ENCODE peak calls at places on chromosome 22, in ten cellular contexts. X, Z, I, A, P, W, C, U, V and K are unnamed samples.

GRCh38 chr22:38717244-38717643 is 11.5 kb downstream of the GTPBP1 start:
- DNase-seq in A (no peak), V (no peak), C (no peak), Z (no peak), I (no peak), W (no peak), P (no peak), U (no peak), X (no peak), K (no peak)

GRCh38 chr22:36963302-36963701 is 49.9 kb downstream of the CSF2RB start:
- DNase-seq in V (no peak), Z (no peak), A (no peak), W (no peak), U (no peak), X (no peak), P (no peak), C (no peak), I (no peak), K (no peak)

GRCh38 chr22:19287076-19287724 is 4.3 kb downstream of the CLTCL1 start:
- DNase-seq in A (no peak), X (no peak), I (no peak), Z (no peak), W (no peak), U (peak; percentile 38), V (peak; percentile 96), C (no peak), P (no peak), K (no peak)

GRCh38 chr22:26923498-26923897 is 266.1 kb downstream of the MIAT start:
- DNase-seq in C (no peak), W (no peak), Z (no peak), V (no peak), P (no peak), A (no peak), U (no peak), X (no peak), I (no peak), K (no peak)

GRCh38 chr22:38153821-38154562 is 27.6 kb downstream of the PLA2G6 start:
- DNase-seq in V (no peak), I (no peak), C (peak; percentile 49), A (peak; percentile 77), P (peak; percentile 33), Z (peak; percentile 60), X (no peak), U (peak; percentile 91), W (no peak), K (no peak)

GRCh38 chr22:37254867-37255233 is 10.8 kb upstream of the RAC2 start:
- DNase-seq in V (peak; percentile 91), P (no peak), X (no peak), I (no peak), Z (no peak), W (no peak), C (no peak), A (no peak), U (no peak), K (no peak)

GRCh38 chr22:20514658-20515406 is 7.4 kb downstream of the MED15 start:
- DNase-seq in C (no peak), V (peak; percentile 92), W (no peak), X (no peak), U (no peak), A (no peak), Z (peak; percentile 64), I (no peak), P (no peak), K (no peak)

GRCh38 chr22:49312601-49313000 is 515.1 kb downstream of the BRD1 start:
- DNase-seq in X (peak; percentile 1), W (no peak), C (no peak), V (no peak), Z (no peak), I (no peak), P (no peak), A (peak; percentile 3), U (no peak), K (no peak)

GRCh38 chr22:26891431-26891830 is 234.0 kb downstream of the MIAT start:
- DNase-seq in I (no peak), X (no peak), P (no peak), W (no peak), U (no peak), V (no peak), Z (no peak), C (no peak), A (no peak), K (peak; percentile 11)

GRCh38 chr22:27648074-27648473 is 153.5 kb downstream of the MN1 start:
- DNase-seq in W (no peak), A (no peak), U (no peak), X (no peak), Z (no peak), V (no peak), C (no peak), I (no peak), P (no peak), K (no peak)

GRCh38 chr22:19515654-19516377 is 8.4 kb downstream of the CLDN5 start:
- DNase-seq in A (peak; percentile 29), V (no peak), W (no peak), U (no peak), X (no peak), P (no peak), Z (no peak), C (peak; percentile 47), I (no peak), K (no peak)

GRCh38 chr22:17878970-17879369 is 104.7 kb upstream of the BID start:
- DNase-seq in P (no peak), Z (no peak), I (no peak), V (no peak), C (no peak), W (no peak), A (no peak), U (no peak), X (no peak), K (no peak)

GRCh38 chr22:35841907-35842518 is 124.3 kb downstream of the APOL5 start:
- DNase-seq in I (no peak), V (no peak), U (no peak), W (no peak), A (no peak), Z (no peak), P (no peak), X (no peak), C (no peak), K (no peak)

GRCh38 chr22:35837328-35837727 is 119.7 kb downstream of the APOL5 start:
- DNase-seq in Z (no peak), C (no peak), W (no peak), P (no peak), A (no peak), V (peak; percentile 9), X (no peak), I (no peak), U (no peak), K (no peak)

GRCh38 chr22:35842519-35842913 is 124.8 kb downstream of the APOL5 start:
- DNase-seq in Z (no peak), A (no peak), X (no peak), U (no peak), C (no peak), P (no peak), V (no peak), I (no peak), W (no peak), K (no peak)

GRCh38 chr22:35838849-35839646 is 121.4 kb downstream of the APOL5 start:
- DNase-seq in P (peak; percentile 18), C (peak; percentile 73), V (peak; percentile 75), X (peak; percentile 64), Z (peak; percentile 71), I (peak; percentile 27), W (no peak), A (peak; percentile 71), U (peak; percentile 33), K (no peak)

GRCh38 chr22:35839811-35840739 is 122.4 kb downstream of the APOL5 start:
- DNase-seq in U (peak; percentile 96), X (peak; percentile 90), W (peak; percentile 85), P (peak; percentile 86), C (peak; percentile 90), Z (peak; percentile 95), A (peak; percentile 96), V (peak; percentile 98), I (peak; percentile 85), K (peak; percentile 86)
- H3K4me1 ChIP-seq in U (peaks cover 12% of the 10 kb centered on the region), X (no peaks in the 10 kb centered on the region), W (peaks cover 5% of the 10 kb centered on the region), P (peaks cover 36% of the 10 kb centered on the region), C (peaks cover 20% of the 10 kb centered on the region), Z (peaks cover 17% of the 10 kb centered on the region), A (peaks cover 5% of the 10 kb centered on the region), V (peaks cover 24% of the 10 kb centered on the region), I (peaks cover 8% of the 10 kb centered on the region), K (peaks cover 21% of the 10 kb centered on the region)

GRCh38 chr22:23109079-23109347 is 32.8 kb downstream of the RSPH14 start:
- DNase-seq in P (no peak), A (no peak), Z (no peak), X (no peak), W (no peak), C (no peak), U (no peak), I (no peak), V (no peak), K (no peak)
- H3K36me3 ChIP-seq in P (no peaks in the 10 kb centered on the region), A (peaks cover 6% of the 10 kb centered on the region), Z (no peaks in the 10 kb centered on the region), X (no peaks in the 10 kb centered on the region), W (no peaks in the 10 kb centered on the region), C (no peaks in the 10 kb centered on the region), U (no peaks in the 10 kb centered on the region), I (peaks cover 6% of the 10 kb centered on the region), V (no peaks in the 10 kb centered on the region), K (no peaks in the 10 kb centered on the region)

GRCh38 chr22:21579474-21579851 is 11.9 kb downstream of the UBE2L3 start:
- DNase-seq in Z (no peak), X (no peak), W (no peak), C (no peak), U (no peak), A (no peak), I (no peak), P (no peak), V (no peak), K (no peak)

GRCh38 chr22:21587803-21588611 is 20.5 kb downstream of the UBE2L3 start:
- DNase-seq in A (no peak), C (no peak), W (no peak), P (no peak), Z (no peak), I (no peak), X (no peak), U (no peak), V (no peak), K (no peak)

GRCh38 chr22:21585389-21585788 is 17.9 kb downstream of the UBE2L3 start:
- DNase-seq in X (no peak), V (no peak), A (no peak), U (no peak), W (no peak), C (no peak), Z (no peak), P (no peak), I (no peak), K (no peak)

GRCh38 chr22:21582801-21583740 is 15.6 kb downstream of the UBE2L3 start:
- DNase-seq in I (no peak), X (no peak), W (no peak), P (no peak), C (no peak), U (no peak), Z (no peak), A (no peak), V (no peak), K (no peak)
- H3K4me1 ChIP-seq in I (no peaks in the 10 kb centered on the region), X (peaks cover 7% of the 10 kb centered on the region), W (no peaks in the 10 kb centered on the region), P (peaks cover 45% of the 10 kb centered on the region), C (no peaks in the 10 kb centered on the region), U (peaks cover 4% of the 10 kb centered on the region), Z (peaks cover 12% of the 10 kb centered on the region), A (no peaks in the 10 kb centered on the region), V (no peaks in the 10 kb centered on the region), K (no peaks in the 10 kb centered on the region)

DNA sequence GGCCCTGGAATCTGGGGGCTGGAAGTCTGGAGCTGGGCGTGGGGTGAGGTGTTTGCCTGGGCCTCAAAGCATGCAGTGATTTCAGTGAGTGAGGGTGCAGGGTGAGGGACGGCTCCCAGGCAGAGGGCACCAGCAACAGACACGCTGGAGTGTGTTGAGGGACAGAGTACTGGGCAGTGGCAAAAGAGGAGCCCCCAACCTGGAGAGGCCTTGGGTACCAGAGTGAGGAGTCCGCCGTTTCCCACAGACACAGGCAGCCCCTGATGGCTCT is 12.0 kb upstream of the TBC1D22A start:
- DNase-seq in W (no peak), P (no peak), V (no peak), C (no peak), I (no peak), U (no peak), X (no peak), Z (no peak), A (no peak), K (no peak)
- H3K36me3 ChIP-seq in W (no peaks in the 10 kb centered on the region), P (no peaks in the 10 kb centered on the region), V (no peaks in the 10 kb centered on the region), C (no peaks in the 10 kb centered on the region), I (no peaks in the 10 kb centered on the region), U (no peaks in the 10 kb centered on the region), X (no peaks in the 10 kb centered on the region), Z (no peaks in the 10 kb centered on the region), A (no peaks in the 10 kb centered on the region), K (no peaks in the 10 kb centered on the region)